ENCODE peak calls at places on chromosomes 4 and X, in four cellular contexts. M, H, A and E are unnamed samples.

GRCh38 chrX:83077606-83078005 is 430.5 kb upstream of the POU3F4 start:
- DNase-seq in H (no peak), A (no peak), M (no peak), E (no peak)

GRCh38 chrX:24343719-24344118 is 16.7 kb upstream of the SUPT20HL1 start:
- DNase-seq in A (no peak), H (no peak), M (no peak), E (no peak)

GRCh38 chr4:10066206-10066605 is 44.9 kb upstream of the SLC2A9 start:
- DNase-seq in M (no peak), A (no peak), H (no peak), E (no peak)

GRCh38 chr4:72974694-72975487 is 94.6 kb downstream of the COX18 start:
- DNase-seq in H (no peak), A (peak; percentile 55), M (peak; percentile 51), E (no peak)

GRCh38 chrX:48676106-48676892 is 7.3 kb upstream of the WAS start:
- DNase-seq in M (peak; percentile 93), A (peak; percentile 92), H (peak; percentile 88), E (peak; percentile 94)

GRCh38 chrX:149365061-149365460 is 140.0 kb downstream of the IDS start:
- DNase-seq in H (no peak), M (no peak), A (no peak), E (no peak)

GRCh38 chr4:1183985-1184773 is 11.8 kb upstream of the SPON2 start:
- DNase-seq in M (no peak), A (no peak), H (no peak), E (no peak)

GRCh38 chr4:125679989-125680388 is 365.2 kb downstream of the FAT4 start:
- DNase-seq in M (no peak), H (no peak), A (no peak), E (no peak)

GRCh38 chrX:141760761-141761160 is 62.2 kb upstream of the SPANXD start:
- DNase-seq in A (peak; percentile 17), H (no peak), M (no peak), E (no peak)

GRCh38 chr4:85946821-85947220 is 413.0 kb downstream of the MAPK10 start:
- DNase-seq in H (no peak), M (no peak), A (no peak), E (no peak)

GRCh38 chr4:102404551-102404969 is 59.3 kb upstream of the SLC39A8 start:
- DNase-seq in M (peak; percentile 86), A (no peak), H (no peak), E (no peak)

GRCh38 chr4:57499786-57500185 is 389.6 kb upstream of the IGFBP7 start:
- DNase-seq in A (peak; percentile 59), M (no peak), H (no peak), E (no peak)

GRCh38 chr4:40822781-40823180 is 73.0 kb downstream of the NSUN7 start:
- DNase-seq in A (no peak), H (no peak), M (no peak), E (no peak)

GRCh38 chr4:878796-879729 is 53.1 kb downstream of the GAK start:
- DNase-seq in M (no peak), A (no peak), H (peak; percentile 26), E (no peak)

GRCh38 chrX:74349387-74349786 is 45.4 kb downstream of the ZCCHC13 start:
- DNase-seq in M (no peak), H (no peak), A (no peak), E (no peak)

GRCh38 chrX:42466706-42467105 is 311.3 kb downstream of the PPP1R2C start:
- DNase-seq in A (no peak), M (no peak), H (no peak), E (no peak)

GRCh38 chrX:54639018-54639345 is 109.0 kb downstream of the GNL3L start:
- DNase-seq in M (no peak), A (no peak), H (no peak), E (no peak)

GRCh38 chr4:165326831-165327210 is 648 bp upstream of the MSMO1 start:
- DNase-seq in M (peak; percentile 59), H (no peak), A (no peak), E (peak; percentile 67)

GRCh38 chrX:140563893-140564292 is 59.0 kb upstream of the SOX3 start:
- DNase-seq in A (no peak), M (no peak), H (no peak), E (no peak)

GRCh38 chrX:103503163-103503852 is 16.0 kb downstream of the RAB40A start:
- DNase-seq in M (no peak), A (no peak), H (no peak), E (no peak)